ENCODE peak calls at places on chromosomes 12 and 14, in six cellular contexts. S is hypothalamus; F is nucleus accumbens; T is activated CD4-positive, alpha-beta T cell treated with anti-CD3 and anti-CD28 coated beads, Interleukin-2, amount 50 U/mL, for 1 hour; V is OCI-LY7; Y is stomach. Q is an unnamed sample.

GRCh38 chr14:20446889-20447288 is 7.7 kb downstream of the OSGEP start:
- DNase-seq in Y (no peak), S (no peak), V (no peak), F (no peak), T (no peak), Q (no peak)

GRCh38 chr14:101202627-101203404 is 299.3 kb upstream of the RTL1 start:
- DNase-seq in F (no peak), T (no peak), S (no peak), Y (peak), V (no peak), Q (no peak)

GRCh38 chr12:130246560-130246959 is 84.3 kb downstream of the FZD10 start:
- DNase-seq in S (no peak), V (no peak), Y (no peak), T (no peak), F (no peak), Q (no peak)

GRCh38 chr14:44778562-44778961 is 183.2 kb downstream of the KLHL28 start:
- DNase-seq in V (no peak), Y (no peak), F (no peak), T (no peak), S (no peak), Q (no peak)

GRCh38 chr14:22429546-22429945 is 159.5 kb downstream of the DAD1 start:
- DNase-seq in T (no peak), F (no peak), Y (no peak), S (no peak), V (peak), Q (no peak)

GRCh38 chr14:71931492-71932228 is 569 bp upstream of the RGS6 start:
- DNase-seq in V (no peak), Y (no peak), T (no peak), F (no peak), S (peak), Q (no peak)

GRCh38 chr14:60396718-60397343 is 89.0 kb downstream of the C14orf39 start:
- DNase-seq in V (no peak), F (no peak), T (no peak), S (no peak), Y (no peak), Q (no peak)

GRCh38 chr12:95169368-95169767 is 47.9 kb downstream of the FGD6 start:
- DNase-seq in F (no peak), Y (peak), V (no peak), T (no peak), S (no peak), Q (no peak)

GRCh38 chr12:32505546-32505945 is 106.2 kb downstream of the FGD4 start:
- DNase-seq in S (no peak), T (no peak), Y (no peak), F (no peak), V (no peak), Q (no peak)

GRCh38 chr14:71541271-71541670 is 391.0 kb upstream of the RGS6 start:
- DNase-seq in T (no peak), S (no peak), F (no peak), V (no peak), Y (no peak), Q (no peak)

Q was measured in B cell.